ENCODE peak calls at places on chromosomes 6 and 20, in four cellular contexts. One of them, this sample, is unnamed.

GRCh38 chr20:33811763-33812672 is 870 bp downstream of the CHMP4B start:
- DNase-seq in mesenteric fat pad: no peak
- DNase-seq in iPS DF 6.9: no peak
- DNase-seq in mucosa of gallbladder: peak
- DNase-seq in this sample: peak

GRCh38 chr20:5848711-5849505 is 98.7 kb downstream of the SHLD1 start:
- DNase-seq in mesenteric fat pad: no peak
- DNase-seq in iPS DF 6.9: no peak
- DNase-seq in mucosa of gallbladder: no peak
- DNase-seq in this sample: no peak

GRCh38 chr6:168217880-168218537 is 101.6 kb downstream of the DACT2 start:
- DNase-seq in mesenteric fat pad: no peak
- DNase-seq in iPS DF 6.9: no peak
- DNase-seq in mucosa of gallbladder: no peak
- DNase-seq in this sample: no peak

GRCh38 chr6:31575335-31575901 is at the start of gene TNF:
- DNase-seq in mesenteric fat pad: no peak
- DNase-seq in iPS DF 6.9: no peak
- DNase-seq in mucosa of gallbladder: peak
- DNase-seq in this sample: no peak

GRCh38 chr6:116511424-116512131 is at the start of gene CALHM5:
- DNase-seq in mesenteric fat pad: no peak
- DNase-seq in iPS DF 6.9: no peak
- DNase-seq in mucosa of gallbladder: peak
- DNase-seq in this sample: peak

GRCh38 chr6:35026434-35027222 is 114.5 kb downstream of the TCP11 start:
- DNase-seq in mesenteric fat pad: no peak
- DNase-seq in iPS DF 6.9: no peak
- DNase-seq in mucosa of gallbladder: no peak
- DNase-seq in this sample: no peak

GRCh38 chr6:135812085-135812526 is 39.4 kb upstream of the PDE7B start:
- DNase-seq in mesenteric fat pad: no peak
- DNase-seq in iPS DF 6.9: no peak
- DNase-seq in mucosa of gallbladder: peak
- DNase-seq in this sample: no peak

GRCh38 chr6:128784266-128784665 is 98.7 kb upstream of the LAMA2 start:
- DNase-seq in mesenteric fat pad: no peak
- DNase-seq in iPS DF 6.9: no peak
- DNase-seq in mucosa of gallbladder: no peak
- DNase-seq in this sample: no peak

GRCh38 chr6:74551896-74552295 is 654.0 kb downstream of the COL12A1 start:
- DNase-seq in mesenteric fat pad: no peak
- DNase-seq in iPS DF 6.9: no peak
- DNase-seq in mucosa of gallbladder: no peak
- DNase-seq in this sample: no peak

GRCh38 chr20:46898433-46898832 is 3.8 kb downstream of the EYA2 start:
- DNase-seq in mesenteric fat pad: no peak
- DNase-seq in iPS DF 6.9: no peak
- DNase-seq in mucosa of gallbladder: no peak
- DNase-seq in this sample: no peak

GRCh38 chr20:61896058-61896961 is 169.4 kb downstream of the TAF4 start:
- DNase-seq in mesenteric fat pad: no peak
- DNase-seq in iPS DF 6.9: no peak
- DNase-seq in mucosa of gallbladder: no peak
- DNase-seq in this sample: no peak

GRCh38 chr20:62755817-62756724 is 40.2 kb upstream of the MRGBP start:
- DNase-seq in mesenteric fat pad: no peak
- DNase-seq in iPS DF 6.9: no peak
- DNase-seq in mucosa of gallbladder: no peak
- DNase-seq in this sample: no peak

GRCh38 chr6:23305325-23305943 is 736.1 kb downstream of the HDGFL1 start:
- DNase-seq in mesenteric fat pad: no peak
- DNase-seq in iPS DF 6.9: no peak
- DNase-seq in mucosa of gallbladder: no peak
- DNase-seq in this sample: no peak

GRCh38 chr20:21004386-21005076 is 101.6 kb downstream of the LINC00237 start:
- DNase-seq in mesenteric fat pad: no peak
- DNase-seq in iPS DF 6.9: no peak
- DNase-seq in mucosa of gallbladder: no peak
- DNase-seq in this sample: no peak

GRCh38 chr6:142830807-142831206 is 114.2 kb downstream of the HIVEP2 start:
- DNase-seq in mesenteric fat pad: no peak
- DNase-seq in iPS DF 6.9: no peak
- DNase-seq in mucosa of gallbladder: no peak
- DNase-seq in this sample: no peak

GRCh38 chr20:9514461-9515210 is at the start of gene LAMP5:
- DNase-seq in mesenteric fat pad: no peak
- DNase-seq in iPS DF 6.9: no peak
- DNase-seq in mucosa of gallbladder: no peak
- DNase-seq in this sample: no peak

GRCh38 chr20:43040427-43040826 is 149.3 kb downstream of the PTPRT start:
- DNase-seq in mesenteric fat pad: no peak
- DNase-seq in iPS DF 6.9: peak
- DNase-seq in mucosa of gallbladder: peak
- DNase-seq in this sample: no peak

GRCh38 chr6:35015996-35016395 is 125.1 kb downstream of the TCP11 start:
- DNase-seq in mesenteric fat pad: no peak
- DNase-seq in iPS DF 6.9: no peak
- DNase-seq in mucosa of gallbladder: no peak
- DNase-seq in this sample: no peak